ENCODE peak calls at places on chromosomes 5 and 9, in four cellular contexts. One of them, this sample, is unnamed.

GRCh38 chr5:156800982-156801381 is 49.1 kb upstream of the PPP1R2B start:
- DNase-seq in SK-N-SH: no peak
- DNase-seq in GM12878: no peak
- DNase-seq in HepG2: no peak
- DNase-seq in this sample: no peak

GRCh38 chr9:36093384-36093783 is 43.1 kb upstream of the GLIPR2 start:
- DNase-seq in SK-N-SH: no peak
- DNase-seq in GM12878: no peak
- DNase-seq in HepG2: no peak
- DNase-seq in this sample: no peak

GRCh38 chr9:33103381-33104110 is 27.1 kb upstream of the SMU1 start:
- DNase-seq in SK-N-SH: no peak
- DNase-seq in GM12878: no peak
- DNase-seq in HepG2: no peak
- DNase-seq in this sample: no peak

GRCh38 chr9:35696520-35697215 is 6.9 kb upstream of the TPM2 start:
- DNase-seq in SK-N-SH: peak
- DNase-seq in GM12878: no peak
- DNase-seq in HepG2: peak
- DNase-seq in this sample: peak

GRCh38 chr9:20518735-20519134 is 103.6 kb downstream of the MLLT3 start:
- DNase-seq in SK-N-SH: no peak
- DNase-seq in GM12878: no peak
- DNase-seq in HepG2: no peak
- DNase-seq in this sample: no peak

GRCh38 chr9:27413507-27414214 is 110.4 kb upstream of the IFNK start:
- DNase-seq in SK-N-SH: no peak
- DNase-seq in GM12878: no peak
- DNase-seq in HepG2: no peak
- DNase-seq in this sample: no peak

GRCh38 chr5:124309241-124309977 is 437.0 kb downstream of the ZNF608 start:
- DNase-seq in SK-N-SH: no peak
- DNase-seq in GM12878: no peak
- DNase-seq in HepG2: no peak
- DNase-seq in this sample: no peak

GRCh38 chr5:129094924-129095797 is 612 bp downstream of the ISOC1 start:
- DNase-seq in SK-N-SH: peak
- DNase-seq in GM12878: peak
- DNase-seq in HepG2: peak
- DNase-seq in this sample: peak

GRCh38 chr9:27125030-27125429 is 16.0 kb downstream of the TEK start:
- DNase-seq in SK-N-SH: no peak
- DNase-seq in GM12878: no peak
- DNase-seq in HepG2: no peak
- DNase-seq in this sample: peak

GRCh38 chr5:154811653-154812465 is 38.5 kb downstream of the FAXDC2 start:
- DNase-seq in SK-N-SH: peak
- DNase-seq in GM12878: peak
- DNase-seq in HepG2: peak
- DNase-seq in this sample: peak

GRCh38 chr5:178339272-178339671 is 106.7 kb upstream of the PHYKPL start:
- DNase-seq in SK-N-SH: no peak
- DNase-seq in GM12878: no peak
- DNase-seq in HepG2: no peak
- DNase-seq in this sample: no peak

GRCh38 chr5:174523311-174524159 is 200.8 kb upstream of the MSX2 start:
- DNase-seq in SK-N-SH: no peak
- DNase-seq in GM12878: no peak
- DNase-seq in HepG2: no peak
- DNase-seq in this sample: peak

GRCh38 chr9:127130661-127131538 is 8.5 kb upstream of the ANGPTL2 start:
- DNase-seq in SK-N-SH: peak
- DNase-seq in GM12878: no peak
- DNase-seq in HepG2: peak
- DNase-seq in this sample: no peak

GRCh38 chr9:130857864-130858730 is 23.0 kb downstream of the ABL1 start:
- DNase-seq in SK-N-SH: no peak
- DNase-seq in GM12878: no peak
- DNase-seq in HepG2: no peak
- DNase-seq in this sample: no peak

GRCh38 chr5:71974622-71975021 is 132.7 kb upstream of the MAP1B start:
- DNase-seq in SK-N-SH: no peak
- DNase-seq in GM12878: no peak
- DNase-seq in HepG2: no peak
- DNase-seq in this sample: no peak

GRCh38 chr9:1173986-1174385 is 123.8 kb downstream of the DMRT2 start:
- DNase-seq in SK-N-SH: no peak
- DNase-seq in GM12878: no peak
- DNase-seq in HepG2: no peak
- DNase-seq in this sample: no peak

GRCh38 chr5:34487202-34487879 is 168.8 kb upstream of the RAI14 start:
- DNase-seq in SK-N-SH: no peak
- DNase-seq in GM12878: no peak
- DNase-seq in HepG2: peak
- DNase-seq in this sample: no peak

GRCh38 chr9:114275246-114275994 is 47.5 kb upstream of the ORM1 start:
- DNase-seq in SK-N-SH: no peak
- DNase-seq in GM12878: no peak
- DNase-seq in HepG2: no peak
- DNase-seq in this sample: no peak

GRCh38 chr5:73363911-73364730 is 84.5 kb downstream of the FOXD1 start:
- DNase-seq in SK-N-SH: no peak
- DNase-seq in GM12878: no peak
- DNase-seq in HepG2: no peak
- DNase-seq in this sample: peak

GRCh38 chr9:136799854-136800657 is 3.9 kb downstream of the CCDC183 start:
- DNase-seq in SK-N-SH: peak
- DNase-seq in GM12878: no peak
- DNase-seq in HepG2: peak
- DNase-seq in this sample: peak

GRCh38 chr5:27266184-27266583 is 227.8 kb upstream of the CDH9 start:
- DNase-seq in SK-N-SH: no peak
- DNase-seq in GM12878: no peak
- DNase-seq in HepG2: no peak
- DNase-seq in this sample: no peak

GRCh38 chr5:132013006-132013689 is 1.7 kb upstream of the ACSL6 start:
- DNase-seq in SK-N-SH: no peak
- DNase-seq in GM12878: no peak
- DNase-seq in HepG2: no peak
- DNase-seq in this sample: no peak

GRCh38 chr5:88251048-88251711 is 17.5 kb downstream of the TMEM161B start:
- DNase-seq in SK-N-SH: no peak
- DNase-seq in GM12878: no peak
- DNase-seq in HepG2: no peak
- DNase-seq in this sample: no peak

GRCh38 chr5:124289122-124289521 is 457.3 kb downstream of the ZNF608 start:
- DNase-seq in SK-N-SH: peak
- DNase-seq in GM12878: no peak
- DNase-seq in HepG2: no peak
- DNase-seq in this sample: no peak

GRCh38 chr9:28158451-28158850 is 585.2 kb upstream of the C9orf72 start:
- DNase-seq in SK-N-SH: no peak
- DNase-seq in GM12878: no peak
- DNase-seq in HepG2: no peak
- DNase-seq in this sample: no peak

GRCh38 chr5:168712280-168712924 is 133.2 kb upstream of the PANK3 start:
- DNase-seq in SK-N-SH: no peak
- DNase-seq in GM12878: no peak
- DNase-seq in HepG2: no peak
- DNase-seq in this sample: peak

GRCh38 chr5:134432174-134432573 is 20.5 kb upstream of the CDKN2AIPNL start:
- DNase-seq in SK-N-SH: no peak
- DNase-seq in GM12878: no peak
- DNase-seq in HepG2: no peak
- DNase-seq in this sample: no peak

GRCh38 chr5:82991678-82992323 is 85.4 kb downstream of the TMEM167A start:
- DNase-seq in SK-N-SH: no peak
- DNase-seq in GM12878: no peak
- DNase-seq in HepG2: no peak
- DNase-seq in this sample: no peak

GRCh38 chr5:139335811-139336210 is 5.8 kb upstream of the PAIP2 start:
- DNase-seq in SK-N-SH: no peak
- DNase-seq in GM12878: no peak
- DNase-seq in HepG2: peak
- DNase-seq in this sample: no peak

GRCh38 chr5:158313027-158313738 is 454.2 kb upstream of the CLINT1 start:
- DNase-seq in SK-N-SH: no peak
- DNase-seq in GM12878: no peak
- DNase-seq in HepG2: no peak
- DNase-seq in this sample: no peak

GRCh38 chr5:151509231-151509630 is 61.8 kb downstream of the SLC36A1 start:
- DNase-seq in SK-N-SH: no peak
- DNase-seq in GM12878: no peak
- DNase-seq in HepG2: no peak
- DNase-seq in this sample: no peak

GRCh38 chr5:134383980-134384697 is 12.8 kb downstream of the UBE2B start:
- DNase-seq in SK-N-SH: no peak
- DNase-seq in GM12878: peak
- DNase-seq in HepG2: no peak
- DNase-seq in this sample: no peak

DNA sequence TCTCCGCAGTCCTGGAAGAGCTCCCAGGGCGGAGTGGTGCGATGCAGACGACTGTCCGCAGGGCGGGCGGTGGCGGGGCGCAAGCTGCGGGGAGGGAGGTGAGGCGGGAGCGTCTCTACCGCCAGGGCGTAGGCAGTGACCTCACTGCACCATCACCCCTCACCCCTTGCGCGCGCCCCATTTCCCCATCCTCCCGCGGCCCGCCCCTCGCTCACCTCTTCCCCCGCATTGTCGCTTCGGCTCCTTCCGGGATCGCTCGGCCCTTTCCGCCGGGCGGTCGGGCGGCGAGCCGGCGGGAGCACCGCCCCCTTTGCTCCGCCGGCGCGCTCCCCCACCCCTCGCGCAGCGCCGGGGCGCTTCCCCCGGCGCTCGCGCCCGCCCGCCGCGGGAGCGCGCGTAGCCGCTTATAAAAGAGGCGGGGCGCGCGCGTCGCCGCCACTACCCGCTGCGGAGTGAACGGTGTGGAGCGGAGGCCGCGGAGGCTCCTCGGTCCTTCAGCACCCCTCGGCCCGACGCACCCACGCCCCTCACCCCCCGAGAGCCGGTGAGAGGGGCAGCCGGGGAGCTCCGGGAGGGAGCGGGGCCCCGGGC is at the start of gene SPTAN1:
- DNase-seq in SK-N-SH: peak
- DNase-seq in GM12878: peak
- DNase-seq in HepG2: peak
- DNase-seq in this sample: peak
- TF ChIP-seq REST in SK-N-SH: no peak
- TF ChIP-seq REST in GM12878: peak
- TF ChIP-seq REST in HepG2: no peak
- TF ChIP-seq REST in this sample: no peak

GRCh38 chr9:93819905-93820304 is 135.2 kb downstream of the BARX1 start:
- DNase-seq in SK-N-SH: peak
- DNase-seq in GM12878: no peak
- DNase-seq in HepG2: no peak
- DNase-seq in this sample: no peak

GRCh38 chr9:93818795-93819472 is 136.2 kb downstream of the BARX1 start:
- DNase-seq in SK-N-SH: peak
- DNase-seq in GM12878: no peak
- DNase-seq in HepG2: no peak
- DNase-seq in this sample: no peak

GRCh38 chr9:93822229-93822628 is 132.9 kb downstream of the BARX1 start:
- DNase-seq in SK-N-SH: peak
- DNase-seq in GM12878: no peak
- DNase-seq in HepG2: no peak
- DNase-seq in this sample: no peak

GRCh38 chr9:93821307-93821703 is 133.8 kb downstream of the BARX1 start:
- DNase-seq in SK-N-SH: peak
- DNase-seq in GM12878: no peak
- DNase-seq in HepG2: no peak
- DNase-seq in this sample: no peak

GRCh38 chr9:93820667-93821306 is 134.4 kb downstream of the BARX1 start:
- DNase-seq in SK-N-SH: peak
- DNase-seq in GM12878: no peak
- DNase-seq in HepG2: peak
- DNase-seq in this sample: no peak
- TF ChIP-seq CTCF in SK-N-SH: no peak
- TF ChIP-seq CTCF in GM12878: no peak
- TF ChIP-seq CTCF in HepG2: peak
- TF ChIP-seq CTCF in this sample: no peak

GRCh38 chr9:24051587-24051986 is 225.5 kb upstream of the ELAVL2 start:
- DNase-seq in SK-N-SH: no peak
- DNase-seq in GM12878: no peak
- DNase-seq in HepG2: no peak
- DNase-seq in this sample: no peak
- TF ChIP-seq PBX3 in SK-N-SH: no peak
- TF ChIP-seq PBX3 in GM12878: no peak
- TF ChIP-seq PBX3 in HepG2: no peak
- TF ChIP-seq PBX3 in this sample: no peak

GRCh38 chr9:71844808-71845207 is 66.2 kb downstream of the ABHD17B start:
- DNase-seq in SK-N-SH: no peak
- DNase-seq in GM12878: no peak
- DNase-seq in HepG2: no peak
- DNase-seq in this sample: no peak
- TF ChIP-seq REST in SK-N-SH: no peak
- TF ChIP-seq REST in GM12878: no peak
- TF ChIP-seq REST in HepG2: no peak
- TF ChIP-seq REST in this sample: peak

DNA sequence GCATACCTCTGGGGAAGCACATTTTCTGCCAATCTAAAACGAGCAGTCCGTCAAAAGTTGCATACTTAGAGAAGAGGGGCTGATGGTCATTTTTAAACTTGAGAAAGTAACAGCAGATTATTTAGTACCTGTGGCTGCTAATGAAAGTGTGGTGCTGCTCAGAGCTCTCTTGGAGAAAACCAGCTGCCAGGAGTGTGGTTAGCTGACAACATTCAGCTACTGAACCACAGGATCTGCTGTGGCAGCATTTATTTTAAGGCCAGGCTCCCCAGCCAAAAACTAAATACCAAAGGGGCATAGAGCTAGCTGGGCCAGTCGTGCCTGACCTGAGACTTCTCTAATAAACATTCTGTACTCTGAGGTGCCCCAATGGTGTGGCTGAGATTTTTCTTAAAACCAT is 203.6 kb downstream of the EDIL3 start:
- DNase-seq in SK-N-SH: no peak
- DNase-seq in GM12878: no peak
- DNase-seq in HepG2: no peak
- DNase-seq in this sample: no peak
- TF ChIP-seq CTCF in SK-N-SH: no peak
- TF ChIP-seq CTCF in GM12878: no peak
- TF ChIP-seq CTCF in HepG2: no peak
- TF ChIP-seq CTCF in this sample: no peak